ENCODE peak calls at places on chromosomes 16 and 17, in six cellular contexts. One of them, this sample, is unnamed.

GRCh38 chr17:80381416-80381923 is 33.5 kb upstream of the ENDOV start:
- DNase-seq in DMS 273 treated with DMSO at 0.1 percent for 48 hours: no peak
- DNase-seq in stimulated activated CD8-positive, alpha-beta memory T cell treated with anti-CD3 and anti-CD28 coated beads, Interleukin-15, amount 100 ng/mL, for 48 hours: no peak
- DNase-seq in AG20443: no peak
- DNase-seq in NCI-H1105 treated with DMSO at 0.1 percent for 48 hours: no peak
- DNase-seq in mesenchymal stem cell: no peak
- DNase-seq in this sample: no peak

GRCh38 chr16:72800524-72800923 is 247.4 kb downstream of the ZFHX3 start:
- DNase-seq in DMS 273 treated with DMSO at 0.1 percent for 48 hours: no peak
- DNase-seq in stimulated activated CD8-positive, alpha-beta memory T cell treated with anti-CD3 and anti-CD28 coated beads, Interleukin-15, amount 100 ng/mL, for 48 hours: no peak
- DNase-seq in AG20443: no peak
- DNase-seq in NCI-H1105 treated with DMSO at 0.1 percent for 48 hours: no peak
- DNase-seq in mesenchymal stem cell: no peak
- DNase-seq in this sample: no peak

GRCh38 chr16:364595-365491 is 5.5 kb downstream of the MRPL28 start:
- DNase-seq in DMS 273 treated with DMSO at 0.1 percent for 48 hours: no peak
- DNase-seq in stimulated activated CD8-positive, alpha-beta memory T cell treated with anti-CD3 and anti-CD28 coated beads, Interleukin-15, amount 100 ng/mL, for 48 hours: no peak
- DNase-seq in AG20443: peak; percentile 49
- DNase-seq in NCI-H1105 treated with DMSO at 0.1 percent for 48 hours: no peak
- DNase-seq in mesenchymal stem cell: no peak
- DNase-seq in this sample: no peak

GRCh38 chr17:71850792-71851191 is 270.0 kb upstream of the SOX9 start:
- DNase-seq in DMS 273 treated with DMSO at 0.1 percent for 48 hours: no peak
- DNase-seq in stimulated activated CD8-positive, alpha-beta memory T cell treated with anti-CD3 and anti-CD28 coated beads, Interleukin-15, amount 100 ng/mL, for 48 hours: no peak
- DNase-seq in AG20443: no peak
- DNase-seq in NCI-H1105 treated with DMSO at 0.1 percent for 48 hours: no peak
- DNase-seq in mesenchymal stem cell: no peak
- DNase-seq in this sample: no peak

GRCh38 chr17:48429638-48430586 is at the start of gene SKAP1:
- DNase-seq in DMS 273 treated with DMSO at 0.1 percent for 48 hours: no peak
- DNase-seq in stimulated activated CD8-positive, alpha-beta memory T cell treated with anti-CD3 and anti-CD28 coated beads, Interleukin-15, amount 100 ng/mL, for 48 hours: peak; percentile 56
- DNase-seq in AG20443: no peak
- DNase-seq in NCI-H1105 treated with DMSO at 0.1 percent for 48 hours: no peak
- DNase-seq in mesenchymal stem cell: no peak
- DNase-seq in this sample: no peak

GRCh38 chr16:62967606-62968005 is 931.4 kb upstream of the CDH8 start:
- DNase-seq in DMS 273 treated with DMSO at 0.1 percent for 48 hours: no peak
- DNase-seq in stimulated activated CD8-positive, alpha-beta memory T cell treated with anti-CD3 and anti-CD28 coated beads, Interleukin-15, amount 100 ng/mL, for 48 hours: no peak
- DNase-seq in AG20443: no peak
- DNase-seq in NCI-H1105 treated with DMSO at 0.1 percent for 48 hours: no peak
- DNase-seq in mesenchymal stem cell: no peak
- DNase-seq in this sample: no peak

GRCh38 chr17:17675925-17676534 is 5.2 kb upstream of the RAI1 start:
- DNase-seq in DMS 273 treated with DMSO at 0.1 percent for 48 hours: no peak
- DNase-seq in stimulated activated CD8-positive, alpha-beta memory T cell treated with anti-CD3 and anti-CD28 coated beads, Interleukin-15, amount 100 ng/mL, for 48 hours: no peak
- DNase-seq in AG20443: no peak
- DNase-seq in NCI-H1105 treated with DMSO at 0.1 percent for 48 hours: no peak
- DNase-seq in mesenchymal stem cell: peak; percentile 59
- DNase-seq in this sample: no peak

GRCh38 chr17:77701996-77702395 is 256.5 kb upstream of the TNRC6C start:
- DNase-seq in DMS 273 treated with DMSO at 0.1 percent for 48 hours: no peak
- DNase-seq in stimulated activated CD8-positive, alpha-beta memory T cell treated with anti-CD3 and anti-CD28 coated beads, Interleukin-15, amount 100 ng/mL, for 48 hours: no peak
- DNase-seq in AG20443: no peak
- DNase-seq in NCI-H1105 treated with DMSO at 0.1 percent for 48 hours: no peak
- DNase-seq in mesenchymal stem cell: no peak
- DNase-seq in this sample: no peak

GRCh38 chr17:31393749-31394146 is 2.3 kb downstream of the RAB11FIP4 start:
- DNase-seq in DMS 273 treated with DMSO at 0.1 percent for 48 hours: no peak
- DNase-seq in stimulated activated CD8-positive, alpha-beta memory T cell treated with anti-CD3 and anti-CD28 coated beads, Interleukin-15, amount 100 ng/mL, for 48 hours: no peak
- DNase-seq in AG20443: no peak
- DNase-seq in NCI-H1105 treated with DMSO at 0.1 percent for 48 hours: no peak
- DNase-seq in mesenchymal stem cell: no peak
- DNase-seq in this sample: no peak

GRCh38 chr17:15261818-15262290 is 3.3 kb downstream of the PMP22 start:
- DNase-seq in DMS 273 treated with DMSO at 0.1 percent for 48 hours: no peak
- DNase-seq in stimulated activated CD8-positive, alpha-beta memory T cell treated with anti-CD3 and anti-CD28 coated beads, Interleukin-15, amount 100 ng/mL, for 48 hours: no peak
- DNase-seq in AG20443: no peak
- DNase-seq in NCI-H1105 treated with DMSO at 0.1 percent for 48 hours: no peak
- DNase-seq in mesenchymal stem cell: peak; percentile 66
- DNase-seq in this sample: no peak

GRCh38 chr17:27741361-27741861 is 58.9 kb downstream of the NOS2 start:
- DNase-seq in DMS 273 treated with DMSO at 0.1 percent for 48 hours: no peak
- DNase-seq in stimulated activated CD8-positive, alpha-beta memory T cell treated with anti-CD3 and anti-CD28 coated beads, Interleukin-15, amount 100 ng/mL, for 48 hours: no peak
- DNase-seq in AG20443: peak; percentile 69
- DNase-seq in NCI-H1105 treated with DMSO at 0.1 percent for 48 hours: no peak
- DNase-seq in mesenchymal stem cell: no peak
- DNase-seq in this sample: no peak

GRCh38 chr16:81123092-81123852 is 27.1 kb upstream of the GCSH start:
- DNase-seq in DMS 273 treated with DMSO at 0.1 percent for 48 hours: no peak
- DNase-seq in stimulated activated CD8-positive, alpha-beta memory T cell treated with anti-CD3 and anti-CD28 coated beads, Interleukin-15, amount 100 ng/mL, for 48 hours: no peak
- DNase-seq in AG20443: no peak
- DNase-seq in NCI-H1105 treated with DMSO at 0.1 percent for 48 hours: no peak
- DNase-seq in mesenchymal stem cell: no peak
- DNase-seq in this sample: no peak

GRCh38 chr16:48580925-48581500 is 29.0 kb downstream of the N4BP1 start:
- DNase-seq in DMS 273 treated with DMSO at 0.1 percent for 48 hours: no peak
- DNase-seq in stimulated activated CD8-positive, alpha-beta memory T cell treated with anti-CD3 and anti-CD28 coated beads, Interleukin-15, amount 100 ng/mL, for 48 hours: no peak
- DNase-seq in AG20443: no peak
- DNase-seq in NCI-H1105 treated with DMSO at 0.1 percent for 48 hours: no peak
- DNase-seq in mesenchymal stem cell: no peak
- DNase-seq in this sample: no peak

GRCh38 chr17:77822302-77823030 is 136.0 kb upstream of the TNRC6C start:
- DNase-seq in DMS 273 treated with DMSO at 0.1 percent for 48 hours: no peak
- DNase-seq in stimulated activated CD8-positive, alpha-beta memory T cell treated with anti-CD3 and anti-CD28 coated beads, Interleukin-15, amount 100 ng/mL, for 48 hours: no peak
- DNase-seq in AG20443: peak; percentile 70
- DNase-seq in NCI-H1105 treated with DMSO at 0.1 percent for 48 hours: no peak
- DNase-seq in mesenchymal stem cell: no peak
- DNase-seq in this sample: no peak

GRCh38 chr17:1834378-1835149 is 4.8 kb downstream of the RPA1 start:
- DNase-seq in DMS 273 treated with DMSO at 0.1 percent for 48 hours: no peak
- DNase-seq in stimulated activated CD8-positive, alpha-beta memory T cell treated with anti-CD3 and anti-CD28 coated beads, Interleukin-15, amount 100 ng/mL, for 48 hours: no peak
- DNase-seq in AG20443: no peak
- DNase-seq in NCI-H1105 treated with DMSO at 0.1 percent for 48 hours: no peak
- DNase-seq in mesenchymal stem cell: no peak
- DNase-seq in this sample: no peak

GRCh38 chr16:48409839-48410610 is 24.8 kb upstream of the SIAH1 start:
- DNase-seq in DMS 273 treated with DMSO at 0.1 percent for 48 hours: no peak
- DNase-seq in stimulated activated CD8-positive, alpha-beta memory T cell treated with anti-CD3 and anti-CD28 coated beads, Interleukin-15, amount 100 ng/mL, for 48 hours: no peak
- DNase-seq in AG20443: peak; percentile 83
- DNase-seq in NCI-H1105 treated with DMSO at 0.1 percent for 48 hours: no peak
- DNase-seq in mesenchymal stem cell: peak; percentile 93
- DNase-seq in this sample: no peak

This sample was measured in NCI-H526 treated with DMSO at 0.1 percent for 48 hours.